ENCODE peak calls at places on chromosomes 6 and 20, in seven cellular contexts. N is IMR-90, I is neuronal stem cell, Z is H9, X is mesenchymal stem cell, Y is trophoblast cell, B is H1. C is an unnamed sample.
A peak's percentile ranks its signal among the peaks of the same experiment; 100 is the strongest.

GRCh38 chr6:138869343-138869742 is 73.5 kb downstream of the ECT2L start:
- DNase-seq in N (no peak), I (no peak), Z (no peak), X (no peak), Y (no peak), B (no peak), C (peak; percentile 43)

GRCh38 chr20:45323731-45324130 is 15.6 kb upstream of the MATN4 start:
- DNase-seq in N (peak; percentile 63), I (no peak), Z (no peak), X (no peak), Y (peak; percentile 86), B (no peak), C (no peak)

GRCh38 chr20:38751360-38751976 is 3.2 kb downstream of the ACTR5 start:
- DNase-seq in N (peak; percentile 46), I (no peak), Z (no peak), X (peak; percentile 46), Y (peak; percentile 63), B (no peak), C (no peak)

GRCh38 chr6:25462235-25462897 is 183.2 kb downstream of the CARMIL1 start:
- DNase-seq in N (no peak), I (peak; percentile 9), Z (no peak), X (no peak), Y (no peak), B (no peak), C (peak; percentile 37)

GRCh38 chr6:143146186-143146831 is 85.6 kb downstream of the AIG1 start:
- DNase-seq in N (no peak), I (no peak), Z (no peak), X (no peak), Y (no peak), B (no peak), C (no peak)

GRCh38 chr6:115830895-115831294 is 229.8 kb downstream of the FRK start:
- DNase-seq in N (no peak), I (no peak), Z (no peak), X (no peak), Y (no peak), B (no peak), C (no peak)

GRCh38 chr6:142913036-142913510 is 31.9 kb downstream of the HIVEP2 start:
- DNase-seq in N (no peak), I (no peak), Z (no peak), X (no peak), Y (peak; percentile 23), B (no peak), C (no peak)

GRCh38 chr20:6530254-6530653 is 237.2 kb upstream of the BMP2 start:
- DNase-seq in N (peak; percentile 41), I (no peak), Z (no peak), X (peak; percentile 74), Y (no peak), B (no peak), C (no peak)

GRCh38 chr6:20661721-20662120 is 127.5 kb downstream of the CDKAL1 start:
- DNase-seq in N (peak; percentile 50), I (no peak), Z (no peak), X (no peak), Y (no peak), B (no peak), C (no peak)

GRCh38 chr6:155397172-155397705 is 58.4 kb downstream of the NOX3 start:
- DNase-seq in N (no peak), I (no peak), Z (no peak), X (no peak), Y (no peak), B (no peak), C (no peak)

GRCh38 chr6:142773859-142774258 is 171.1 kb downstream of the HIVEP2 start:
- DNase-seq in N (no peak), I (no peak), Z (no peak), X (no peak), Y (no peak), B (no peak), C (no peak)

GRCh38 chr6:15752820-15753219 is 90.0 kb upstream of the DTNBP1 start:
- DNase-seq in N (no peak), I (no peak), Z (no peak), X (peak; percentile 42), Y (peak; percentile 38), B (no peak), C (peak; percentile 71)

GRCh38 chr6:159311618-159312017 is 142.4 kb downstream of the FNDC1 start:
- DNase-seq in N (no peak), I (no peak), Z (no peak), X (no peak), Y (no peak), B (no peak), C (peak; percentile 11)

GRCh38 chr6:142731611-142732010 is 213.4 kb downstream of the HIVEP2 start:
- DNase-seq in N (no peak), I (no peak), Z (no peak), X (no peak), Y (peak; percentile 78), B (no peak), C (no peak)

GRCh38 chr6:106966671-106967522 is 7.6 kb downstream of the CD24 start:
- DNase-seq in N (no peak), I (no peak), Z (no peak), X (no peak), Y (no peak), B (no peak), C (no peak)

GRCh38 chr6:133768656-133769295 is 120.1 kb upstream of the TCF21 start:
- DNase-seq in N (no peak), I (no peak), Z (no peak), X (peak; percentile 63), Y (no peak), B (no peak), C (peak; percentile 66)

GRCh38 chr6:165218816-165219215 is 90.6 kb downstream of the C6orf118 start:
- DNase-seq in N (no peak), I (no peak), Z (no peak), X (no peak), Y (no peak), B (no peak), C (no peak)

GRCh38 chr6:75199856-75200255 is 6.0 kb downstream of the COL12A1 start:
- DNase-seq in N (peak; percentile 51), I (no peak), Z (no peak), X (no peak), Y (no peak), B (no peak), C (no peak)

GRCh38 chr20:50278684-50279531 is 88.3 kb downstream of the CEBPB start:
- DNase-seq in N (no peak), I (no peak), Z (no peak), X (peak; percentile 80), Y (peak; percentile 96), B (no peak), C (no peak)

GRCh38 chr6:85058806-85059205 is 294.4 kb upstream of the TBX18 start:
- DNase-seq in N (no peak), I (no peak), Z (no peak), X (no peak), Y (no peak), B (no peak), C (no peak)

GRCh38 chr6:158739673-158740072 is 79.5 kb downstream of the EZR start:
- DNase-seq in N (no peak), I (no peak), Z (no peak), X (no peak), Y (no peak), B (no peak), C (no peak)

GRCh38 chr6:42988486-42989020 is 4.2 kb downstream of the PPP2R5D start:
- DNase-seq in N (peak; percentile 36), I (no peak), Z (no peak), X (no peak), Y (no peak), B (no peak), C (peak; percentile 31)

GRCh38 chr6:132598473-132598872 is 8.9 kb upstream of the TAAR5 start:
- DNase-seq in N (no peak), I (no peak), Z (peak; percentile 61), X (no peak), Y (peak; percentile 50), B (no peak), C (peak; percentile 69)

GRCh38 chr20:63963784-63964301 is 5.9 kb downstream of the ZNF512B start:
- DNase-seq in N (no peak), I (no peak), Z (no peak), X (no peak), Y (no peak), B (no peak), C (no peak)

GRCh38 chr6:110628330-110628729 is 151.9 kb upstream of the SLC22A16 start:
- DNase-seq in N (peak; percentile 91), I (no peak), Z (no peak), X (peak; percentile 76), Y (no peak), B (no peak), C (no peak)

GRCh38 chr6:90144396-90144795 is 152.2 kb downstream of the BACH2 start:
- DNase-seq in N (no peak), I (no peak), Z (no peak), X (no peak), Y (peak; percentile 16), B (no peak), C (no peak)
- H3K4me1 ChIP-seq in N (peaks cover 3% of the 10 kb centered on the region), I (peaks cover 1% of the 10 kb centered on the region), Z (no peaks in the 10 kb centered on the region), X (no peaks in the 10 kb centered on the region), Y (peaks cover 4% of the 10 kb centered on the region), B (no peaks in the 10 kb centered on the region), C (no peaks in the 10 kb centered on the region)

GRCh38 chr6:145838305-145838704 is 23.7 kb upstream of the FBXO30 start:
- DNase-seq in N (no peak), I (no peak), Z (no peak), X (no peak), Y (peak; percentile 19), B (no peak), C (no peak)
- H3K18ac ChIP-seq in N (no peak overlapping the region), I (no peak overlapping the region), Z (no peak overlapping the region), X (no peak overlapping the region), Y (no peak overlapping the region), B (no peak overlapping the region), C (no peak overlapping the region)

DNA sequence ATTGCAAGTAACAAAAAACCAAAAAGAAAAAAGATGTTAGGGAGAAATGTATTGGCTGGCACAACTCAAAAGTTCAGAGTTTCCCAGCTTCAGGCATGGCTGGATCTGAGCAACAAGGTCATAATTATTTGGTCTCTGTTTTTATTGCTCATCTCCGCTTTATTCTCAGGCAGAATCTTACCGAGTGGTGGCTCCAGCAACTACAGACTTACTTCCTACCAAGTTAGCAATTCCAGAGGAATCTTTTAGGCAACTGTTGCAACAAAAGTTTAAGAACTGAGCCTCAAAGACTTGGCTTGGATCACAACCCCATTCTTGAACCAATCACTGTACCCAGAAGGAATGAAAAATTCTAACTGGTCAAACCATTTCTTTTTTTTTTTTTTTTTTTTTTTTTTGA is 35.5 kb upstream of the NCOA3 start:
- DNase-seq in N (no peak), I (no peak), Z (no peak), X (no peak), Y (no peak), B (no peak), C (no peak)
- H3K4me1 ChIP-seq in N (peaks cover 3% of the 10 kb centered on the region), I (no peaks in the 10 kb centered on the region), Z (no peaks in the 10 kb centered on the region), X (peaks cover 1% of the 10 kb centered on the region), Y (peaks cover 16% of the 10 kb centered on the region), B (peaks cover 3% of the 10 kb centered on the region), C (no peaks in the 10 kb centered on the region)

GRCh38 chr6:7585287-7585930 is 4.6 kb upstream of the SNRNP48 start:
- DNase-seq in N (no peak), I (no peak), Z (no peak), X (no peak), Y (no peak), B (no peak), C (no peak)

GRCh38 chr6:7578949-7579348 is 11.0 kb upstream of the SNRNP48 start:
- DNase-seq in N (no peak), I (no peak), Z (no peak), X (no peak), Y (peak; percentile 67), B (no peak), C (no peak)

GRCh38 chr6:7580927-7581618 is 8.9 kb upstream of the SNRNP48 start:
- DNase-seq in N (no peak), I (no peak), Z (no peak), X (no peak), Y (no peak), B (no peak), C (no peak)

GRCh38 chr6:7580537-7580926 is 9.5 kb upstream of the SNRNP48 start:
- DNase-seq in N (no peak), I (no peak), Z (no peak), X (no peak), Y (no peak), B (no peak), C (no peak)

GRCh38 chr6:7579850-7580249 is 10.1 kb upstream of the SNRNP48 start:
- DNase-seq in N (no peak), I (no peak), Z (no peak), X (no peak), Y (no peak), B (no peak), C (no peak)
- H3K18ac ChIP-seq in N (no peak overlapping the region), I (no peak overlapping the region), Z (no peak overlapping the region), X (no peak overlapping the region), Y (no peak overlapping the region), B (no peak overlapping the region), C (no peak overlapping the region)